ENCODE peak calls at places on chromosome 17, in nine cellular contexts. X, M, A, I, S, Q, L, O and T are unnamed samples.

GRCh38 chr17:35627417-35627816 is 40.3 kb downstream of the AP2B1 start:
- DNase-seq in X (no peak), M (no peak), A (no peak), I (no peak), S (no peak), Q (no peak), L (no peak), O (no peak), T (no peak)

GRCh38 chr17:63445571-63446217 is 412 bp downstream of the CYB561 start:
- DNase-seq in X (peak), M (peak), A (no peak), I (peak), S (peak), Q (peak), L (no peak), O (no peak), T (peak)

GRCh38 chr17:69654981-69655581 is 240.6 kb downstream of the MAP2K6 start:
- DNase-seq in X (no peak), M (no peak), A (peak), I (peak), S (no peak), Q (no peak), L (peak), O (no peak), T (no peak)

GRCh38 chr17:9768381-9768934 is 22.9 kb downstream of the DHRS7C start:
- DNase-seq in X (peak), M (no peak), A (peak), I (peak), S (peak), Q (peak), L (peak), O (no peak), T (no peak)

GRCh38 chr17:28698253-28698941 is 13.3 kb downstream of the PROCA1 start:
- DNase-seq in X (no peak), M (peak), A (no peak), I (peak), S (no peak), Q (no peak), L (no peak), O (no peak), T (no peak)

GRCh38 chr17:63151981-63152523 is 186.0 kb downstream of the TANC2 start:
- DNase-seq in X (no peak), M (no peak), A (peak), I (no peak), S (no peak), Q (no peak), L (peak), O (no peak), T (no peak)

GRCh38 chr17:73269791-73270190 is 8.1 kb upstream of the CPSF4L start:
- DNase-seq in X (no peak), M (no peak), A (no peak), I (no peak), S (no peak), Q (no peak), L (no peak), O (no peak), T (no peak)

GRCh38 chr17:46958192-46958591 is 20.9 kb downstream of the RPRML start:
- DNase-seq in X (no peak), M (no peak), A (no peak), I (no peak), S (no peak), Q (no peak), L (no peak), O (no peak), T (no peak)

GRCh38 chr17:17141860-17142552 is 64.1 kb downstream of the PLD6 start:
- DNase-seq in X (peak), M (no peak), A (peak), I (peak), S (peak), Q (no peak), L (peak), O (no peak), T (no peak)

GRCh38 chr17:68288804-68289203 is 2.1 kb downstream of the SLC16A6 start:
- DNase-seq in X (peak), M (peak), A (no peak), I (peak), S (peak), Q (no peak), L (no peak), O (no peak), T (no peak)

GRCh38 chr17:77330602-77331081 is 189.9 kb downstream of the SEC14L1 start:
- DNase-seq in X (peak), M (no peak), A (no peak), I (no peak), S (no peak), Q (no peak), L (no peak), O (peak), T (no peak)

GRCh38 chr17:18226284-18226945 is 980 bp downstream of the LLGL1 start:
- DNase-seq in X (no peak), M (no peak), A (no peak), I (no peak), S (no peak), Q (no peak), L (peak), O (no peak), T (no peak)

GRCh38 chr17:34862384-34862783 is 98.9 kb downstream of the CCT6B start:
- DNase-seq in X (no peak), M (no peak), A (no peak), I (no peak), S (no peak), Q (no peak), L (no peak), O (no peak), T (no peak)

GRCh38 chr17:45320931-45321461 is 4.2 kb upstream of the MAP3K14 start:
- DNase-seq in X (no peak), M (no peak), A (peak), I (peak), S (peak), Q (peak), L (peak), O (no peak), T (no peak)

GRCh38 chr17:28879886-28880571 is 17.5 kb downstream of the FLOT2 start:
- DNase-seq in X (no peak), M (no peak), A (no peak), I (no peak), S (no peak), Q (no peak), L (no peak), O (no peak), T (peak)

GRCh38 chr17:44502598-44503079 is 567 bp downstream of the GPATCH8 start:
- DNase-seq in X (no peak), M (no peak), A (peak), I (peak), S (peak), Q (no peak), L (peak), O (no peak), T (peak)

GRCh38 chr17:14756469-14756868 is 455.6 kb downstream of the HS3ST3B1 start:
- DNase-seq in X (no peak), M (no peak), A (no peak), I (no peak), S (no peak), Q (no peak), L (no peak), O (no peak), T (no peak)

GRCh38 chr17:73493212-73493814 is 150.9 kb downstream of the SDK2 start:
- DNase-seq in X (peak), M (no peak), A (no peak), I (no peak), S (no peak), Q (no peak), L (no peak), O (no peak), T (no peak)

GRCh38 chr17:11251561-11252107 is 10.6 kb downstream of the SHISA6 start:
- DNase-seq in X (no peak), M (no peak), A (no peak), I (no peak), S (no peak), Q (no peak), L (no peak), O (no peak), T (no peak)

GRCh38 chr17:42514867-42515266 is 21.2 kb upstream of the NAGLU start:
- DNase-seq in X (no peak), M (no peak), A (no peak), I (no peak), S (no peak), Q (no peak), L (no peak), O (no peak), T (no peak)

GRCh38 chr17:74949455-74950115 is 13.9 kb downstream of the OTOP3 start:
- DNase-seq in X (no peak), M (no peak), A (no peak), I (no peak), S (no peak), Q (no peak), L (no peak), O (no peak), T (no peak)

GRCh38 chr17:5763595-5763994 is 179.3 kb upstream of the NLRP1 start:
- DNase-seq in X (no peak), M (no peak), A (no peak), I (no peak), S (no peak), Q (no peak), L (no peak), O (no peak), T (no peak)

GRCh38 chr17:21278304-21279197 is 6.0 kb upstream of the MAP2K3 start:
- DNase-seq in X (no peak), M (peak), A (no peak), I (no peak), S (peak), Q (no peak), L (no peak), O (no peak), T (no peak)

GRCh38 chr17:2064980-2065785 is 10.3 kb downstream of the HIC1 start:
- DNase-seq in X (peak), M (peak), A (peak), I (peak), S (peak), Q (no peak), L (peak), O (no peak), T (no peak)
- TF ChIP-seq CTCF in X (peak), M (peak), A (peak), I (peak), S (peak), Q (peak), L (peak), O (no peak), T (no peak)

DNA sequence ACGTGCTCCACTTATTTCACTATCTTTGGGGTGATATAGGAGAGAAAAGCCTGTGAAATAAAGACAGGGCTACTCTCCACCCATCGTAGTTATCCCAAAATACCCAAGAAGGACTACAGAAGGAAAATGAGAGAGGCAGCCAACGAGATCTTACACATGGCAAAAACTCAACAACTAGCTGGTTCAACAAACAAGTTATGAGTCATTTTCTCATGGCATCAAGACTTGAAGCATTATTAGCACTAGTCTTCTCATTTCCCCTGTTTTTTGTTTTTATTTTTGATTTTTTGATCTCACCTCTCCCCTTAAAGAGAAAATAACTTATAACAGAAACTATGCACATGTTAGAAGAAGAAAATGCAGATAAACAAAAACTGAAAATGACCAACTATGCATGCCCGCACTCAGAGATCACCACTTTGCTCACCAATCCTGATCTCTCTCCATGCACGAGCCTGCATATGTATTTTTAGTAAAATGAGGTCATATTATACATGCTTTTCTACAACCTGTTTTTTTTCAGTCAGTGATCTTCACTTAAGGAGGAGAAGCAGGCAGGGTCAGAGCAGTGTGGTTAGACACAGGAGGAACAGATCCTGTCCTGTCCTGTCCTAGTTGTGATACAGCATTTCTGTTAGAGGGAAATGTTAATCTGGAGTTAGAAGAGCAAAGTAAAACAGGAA is 22.8 kb downstream of the FAM117A start:
- DNase-seq in X (no peak), M (no peak), A (no peak), I (no peak), S (peak), Q (no peak), L (peak), O (no peak), T (no peak)
- H3K4me3 ChIP-seq in X (no peak), M (peak), A (no peak), I (no peak), S (peak), Q (no peak), L (no peak), O (no peak), T (no peak)

GRCh38 chr17:4514779-4515178 is 16.1 kb downstream of the SPNS2 start:
- DNase-seq in X (no peak), M (no peak), A (no peak), I (no peak), S (no peak), Q (no peak), L (no peak), O (no peak), T (peak)
- TF ChIP-seq CTCF in X (no peak), M (no peak), A (no peak), I (no peak), S (no peak), Q (no peak), L (no peak), O (no peak), T (no peak)

GRCh38 chr17:39636587-39636926 is 387 bp upstream of the STARD3 start:
- DNase-seq in X (no peak), M (no peak), A (peak), I (no peak), S (no peak), Q (no peak), L (no peak), O (no peak), T (no peak)
- H3K4me3 ChIP-seq in X (peak), M (peak), A (peak), I (peak), S (peak), Q (peak), L (peak), O (peak), T (peak)

GRCh38 chr17:31559647-31560501 is 168.4 kb downstream of the RAB11FIP4 start:
- DNase-seq in X (peak), M (no peak), A (peak), I (peak), S (no peak), Q (no peak), L (no peak), O (no peak), T (peak)

GRCh38 chr17:31562447-31562846 is 171.0 kb downstream of the RAB11FIP4 start:
- DNase-seq in X (no peak), M (no peak), A (no peak), I (no peak), S (no peak), Q (no peak), L (no peak), O (no peak), T (no peak)

GRCh38 chr17:31561469-31562412 is 170.3 kb downstream of the RAB11FIP4 start:
- DNase-seq in X (no peak), M (no peak), A (peak), I (no peak), S (no peak), Q (no peak), L (peak), O (no peak), T (no peak)

GRCh38 chr17:31558748-31559646 is 167.5 kb downstream of the RAB11FIP4 start:
- DNase-seq in X (peak), M (peak), A (peak), I (peak), S (peak), Q (peak), L (peak), O (peak), T (peak)

DNA sequence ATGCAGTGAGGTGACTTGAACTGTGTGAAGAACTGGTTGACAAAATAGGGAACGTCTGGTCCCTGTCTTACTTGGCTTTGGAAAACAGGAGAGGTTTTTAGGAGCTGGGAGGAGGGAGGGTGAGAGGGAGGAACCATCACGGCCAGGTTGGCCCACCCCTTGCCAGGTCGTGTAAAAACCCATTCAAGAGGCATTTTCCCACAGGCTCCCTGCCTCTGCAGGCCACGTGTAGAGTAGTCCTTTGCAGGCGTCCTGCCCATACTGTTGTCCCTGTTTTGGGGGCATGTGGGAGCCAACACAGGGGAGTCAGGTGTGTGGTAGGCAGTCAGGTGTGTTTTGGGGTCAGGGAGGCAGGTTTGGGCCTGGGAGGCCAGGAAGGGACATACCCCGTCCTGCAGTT is 169.4 kb downstream of the RAB11FIP4 start:
- DNase-seq in X (peak), M (no peak), A (peak), I (no peak), S (no peak), Q (no peak), L (no peak), O (no peak), T (no peak)
- TF ChIP-seq CTCF in X (no peak), M (no peak), A (no peak), I (no peak), S (no peak), Q (no peak), L (no peak), O (no peak), T (no peak)

GRCh38 chr17:79732246-79732645 is 1.5 kb downstream of the ENPP7 start:
- DNase-seq in X (no peak), M (no peak), A (no peak), I (no peak), S (peak), Q (no peak), L (no peak), O (no peak), T (no peak)
- H3K4me3 ChIP-seq in X (no peak), M (no peak), A (no peak), I (no peak), S (peak), Q (no peak), L (no peak), O (no peak), T (no peak)

GRCh38 chr17:19370493-19370960 is 7.8 kb upstream of the MAPK7 start:
- DNase-seq in X (peak), M (no peak), A (no peak), I (no peak), S (peak), Q (no peak), L (no peak), O (no peak), T (peak)
- TF ChIP-seq CTCF in X (no peak), M (no peak), A (no peak), I (no peak), S (no peak), Q (no peak), L (no peak), O (no peak), T (no peak)

GRCh38 chr17:76327689-76328088 is 19.6 kb upstream of the QRICH2 start:
- DNase-seq in X (no peak), M (no peak), A (no peak), I (no peak), S (no peak), Q (no peak), L (no peak), O (no peak), T (no peak)

GRCh38 chr17:76331083-76331482 is 22.6 kb downstream of the PRPSAP1 start:
- DNase-seq in X (no peak), M (no peak), A (no peak), I (no peak), S (no peak), Q (no peak), L (no peak), O (no peak), T (no peak)

GRCh38 chr17:76329664-76330063 is 21.6 kb upstream of the QRICH2 start:
- DNase-seq in X (no peak), M (no peak), A (no peak), I (no peak), S (no peak), Q (no peak), L (no peak), O (no peak), T (no peak)

DNA sequence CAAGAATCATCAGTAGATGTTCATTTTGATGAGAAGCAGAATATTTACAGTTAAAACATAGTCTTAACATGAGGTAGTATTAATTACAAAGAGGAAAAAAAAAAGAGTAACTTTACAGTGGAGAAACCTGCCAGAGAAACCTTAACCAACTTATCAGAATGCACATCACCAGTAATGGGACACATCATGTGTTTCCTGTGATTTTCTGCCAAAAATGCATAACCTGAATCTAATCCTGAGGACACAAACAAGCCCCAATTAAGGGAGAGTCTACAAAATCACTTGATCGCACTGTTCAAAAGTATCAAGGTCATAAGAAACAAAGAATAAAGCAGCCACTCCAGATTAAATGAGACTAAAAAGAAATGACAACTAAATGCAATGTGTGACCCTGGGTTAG is 18.2 kb upstream of the QRICH2 start:
- DNase-seq in X (no peak), M (no peak), A (no peak), I (no peak), S (no peak), Q (no peak), L (no peak), O (no peak), T (no peak)
- H3K4me3 ChIP-seq in X (no peak), M (no peak), A (no peak), I (no peak), S (no peak), Q (no peak), L (no peak), O (no peak), T (no peak)

DNA sequence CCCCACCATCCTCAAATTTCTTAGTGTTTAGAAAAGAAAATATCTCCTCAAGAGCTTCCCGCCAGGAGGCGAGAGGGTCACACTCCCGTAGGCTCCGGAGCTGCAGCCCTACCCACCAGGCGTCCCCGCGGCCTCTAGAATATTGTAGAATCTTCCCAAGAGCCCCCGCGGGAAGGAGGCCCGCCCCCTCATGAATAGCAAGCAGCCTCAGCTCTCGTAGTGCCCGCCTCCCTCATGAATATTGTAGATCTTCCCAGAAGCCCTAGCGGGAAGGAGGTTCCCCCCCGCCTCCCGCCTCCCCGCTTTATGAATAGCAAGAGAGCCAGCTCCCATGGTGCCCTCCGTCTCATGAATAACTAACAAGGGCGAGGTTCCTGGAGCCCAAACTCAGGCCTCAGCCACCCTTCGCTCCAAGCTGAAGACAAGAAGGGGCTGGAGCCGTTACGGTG is at the start of gene FBXO47:
- DNase-seq in X (peak), M (peak), A (peak), I (peak), S (peak), Q (no peak), L (peak), O (peak), T (peak)
- TF ChIP-seq CTCF in X (peak), M (no peak), A (no peak), I (no peak), S (no peak), Q (no peak), L (no peak), O (no peak), T (no peak)

DNA sequence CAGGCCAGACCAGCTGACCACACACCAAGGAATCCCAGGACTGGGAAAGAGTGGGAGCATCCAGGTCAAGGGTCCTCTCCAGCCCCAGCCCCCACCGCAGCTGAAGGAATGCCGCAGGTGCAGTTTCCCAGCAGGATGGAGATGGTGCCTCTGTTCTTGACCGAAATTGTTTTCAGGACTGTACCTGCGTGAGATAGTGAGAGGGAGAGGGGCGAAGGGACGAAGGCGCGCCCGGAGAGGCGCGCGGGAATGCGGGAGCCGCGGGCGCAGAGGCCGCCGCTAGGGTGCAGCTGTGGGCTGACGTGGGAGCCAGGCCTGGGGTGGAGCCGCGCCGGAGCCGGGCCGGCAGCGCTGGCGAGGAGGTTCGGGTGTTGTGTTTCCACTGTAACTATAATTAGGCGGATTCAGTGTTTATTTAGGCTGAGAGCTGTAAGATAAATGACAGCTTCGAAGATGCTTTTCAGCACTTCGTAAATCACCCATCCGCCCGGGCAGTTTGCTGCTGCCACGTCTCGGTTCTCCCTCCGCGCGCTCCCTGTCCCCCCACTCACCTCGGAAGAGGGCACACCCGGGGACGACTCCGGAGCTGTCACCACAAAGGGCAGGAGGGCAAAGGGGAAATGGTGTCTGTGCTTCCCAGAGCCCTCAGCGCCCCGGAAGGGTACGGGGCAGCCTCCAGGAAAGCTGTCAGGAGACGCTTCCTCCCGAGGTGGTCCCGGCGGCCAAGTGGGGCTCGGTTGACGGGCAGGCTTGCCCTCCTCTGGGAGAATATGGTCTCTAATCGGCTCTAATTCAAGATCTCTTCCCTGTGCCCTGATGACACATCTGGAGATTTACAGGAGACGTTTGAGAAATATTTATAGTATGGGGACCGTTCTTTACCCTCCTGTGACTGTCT is 38.2 kb downstream of the HOXB1 start:
- DNase-seq in X (peak), M (peak), A (peak), I (peak), S (peak), Q (no peak), L (peak), O (peak), T (peak)
- H3K4me3 ChIP-seq in X (peak), M (peak), A (no peak), I (peak), S (peak), Q (peak), L (peak), O (peak), T (no peak)